ENCODE peak calls at places on chromosomes 12 and 14, in five cellular contexts. G is IMR-90, A is cardiac muscle cell, X is PC-3, U is prostate gland. N is an unnamed sample.

GRCh38 chr12:95417372-95417771 is 56.6 kb upstream of the METAP2 start:
- DNase-seq in U (no peak), X (no peak), G (peak; percentile 22), A (no peak), N (no peak)

GRCh38 chr12:115660211-115660805 is 617.2 kb downstream of the MED13L start:
- DNase-seq in G (no peak), X (peak; percentile 64), U (no peak), A (no peak), N (peak; percentile 66)

GRCh38 chr12:120625557-120626419 is 14.6 kb upstream of the CABP1 start:
- DNase-seq in G (no peak), X (no peak), A (no peak), U (no peak), N (peak; percentile 29)

GRCh38 chr12:84117190-84117589 is 795.4 kb downstream of the SLC6A15 start:
- DNase-seq in G (no peak), U (no peak), X (peak; percentile 30), A (no peak), N (no peak)

GRCh38 chr12:8995021-8995775 is 5.9 kb downstream of the KLRG1 start:
- DNase-seq in X (no peak), G (no peak), A (no peak), U (no peak), N (no peak)

GRCh38 chr14:24310666-24311604 is at the start of gene LTB4R:
- DNase-seq in X (no peak), U (peak; percentile 70), G (peak; percentile 73), A (no peak), N (peak; percentile 76)

GRCh38 chr12:96225003-96225855 is 31.1 kb downstream of the ELK3 start:
- DNase-seq in X (no peak), A (peak; percentile 20), U (no peak), G (no peak), N (no peak)

GRCh38 chr14:77206877-77207389 is 25.3 kb downstream of the TMEM63C start:
- DNase-seq in X (no peak), A (no peak), G (no peak), U (no peak), N (no peak)

GRCh38 chr14:95533822-95534221 is 1.0 kb upstream of the GLRX5 start:
- DNase-seq in U (no peak), X (no peak), G (no peak), A (no peak), N (no peak)

GRCh38 chr12:22088886-22089285 is 42.9 kb downstream of the CMAS start:
- DNase-seq in X (peak; percentile 82), A (no peak), G (no peak), U (no peak), N (no peak)

GRCh38 chr14:22319526-22320352 is 269.3 kb downstream of the DAD1 start:
- DNase-seq in X (peak; percentile 89), G (peak; percentile 61), A (peak; percentile 59), U (peak; percentile 63), N (peak; percentile 64)

GRCh38 chr14:73452341-73453191 is 5.8 kb downstream of the NUMB start:
- DNase-seq in U (no peak), X (peak; percentile 95), A (no peak), G (peak; percentile 97), N (no peak)

GRCh38 chr14:30657606-30658163 is 35.6 kb downstream of the SCFD1 start:
- DNase-seq in A (no peak), X (peak; percentile 35), G (peak; percentile 7), U (no peak), N (no peak)

GRCh38 chr12:51666696-51667095 is 75.7 kb downstream of the SCN8A start:
- DNase-seq in A (no peak), X (no peak), G (peak; percentile 6), U (no peak), N (no peak)

GRCh38 chr14:80491131-80491530 is 279.8 kb upstream of the DIO2 start:
- DNase-seq in A (no peak), U (no peak), X (no peak), G (peak; percentile 65), N (peak; percentile 48)

GRCh38 chr14:103522649-103523582 is at the start of gene CKB:
- DNase-seq in G (peak; percentile 45), A (peak; percentile 88), U (peak; percentile 75), X (peak; percentile 65), N (peak; percentile 74)

GRCh38 chr14:25274529-25274928 is 224.6 kb upstream of the STXBP6 start:
- DNase-seq in G (no peak), A (no peak), X (no peak), U (no peak), N (no peak)

GRCh38 chr12:123119808-123120207 is 31.1 kb downstream of the PITPNM2 start:
- DNase-seq in G (no peak), X (no peak), A (no peak), U (no peak), N (no peak)

GRCh38 chr12:123121670-123122069 is 29.2 kb downstream of the PITPNM2 start:
- DNase-seq in A (no peak), X (no peak), U (no peak), G (no peak), N (no peak)

GRCh38 chr12:123115409-123116111 is 35.3 kb downstream of the PITPNM2 start:
- DNase-seq in U (no peak), G (peak; percentile 97), X (peak; percentile 51), A (no peak), N (no peak)

GRCh38 chr12:123120452-123121166 is 30.3 kb downstream of the PITPNM2 start:
- DNase-seq in U (no peak), G (no peak), X (peak; percentile 40), A (no peak), N (no peak)

GRCh38 chr12:123118397-123118945 is 32.4 kb downstream of the PITPNM2 start:
- DNase-seq in A (no peak), X (no peak), G (peak; percentile 78), U (no peak), N (no peak)
- H3K27ac ChIP-seq in A (no peak overlapping the region), X (no peak overlapping the region), G (no peak overlapping the region), U (no peak overlapping the region), N (peak overlapping the region; percentile 26)

GRCh38 chr14:93998871-93999403 is 1.8 kb downstream of the CCDC197 start:
- DNase-seq in G (no peak), U (no peak), A (no peak), X (no peak), N (no peak)

GRCh38 chr14:93997933-93998870 is 1.1 kb downstream of the CCDC197 start:
- DNase-seq in A (no peak), G (no peak), X (no peak), U (no peak), N (peak; percentile 23)

GRCh38 chr14:94000986-94001385 is 3.9 kb downstream of the CCDC197 start:
- DNase-seq in G (no peak), U (no peak), A (no peak), X (no peak), N (no peak)

GRCh38 chr14:94000267-94000666 is 3.2 kb downstream of the CCDC197 start:
- DNase-seq in G (no peak), U (no peak), X (no peak), A (no peak), N (no peak)

GRCh38 chr14:93999573-93999972 is 2.5 kb downstream of the CCDC197 start:
- DNase-seq in U (no peak), A (no peak), G (no peak), X (no peak), N (no peak)
- TF ChIP-seq CTCF in U (no peak), A (no peak), G (no peak), X (no peak), N (no peak)

DNA sequence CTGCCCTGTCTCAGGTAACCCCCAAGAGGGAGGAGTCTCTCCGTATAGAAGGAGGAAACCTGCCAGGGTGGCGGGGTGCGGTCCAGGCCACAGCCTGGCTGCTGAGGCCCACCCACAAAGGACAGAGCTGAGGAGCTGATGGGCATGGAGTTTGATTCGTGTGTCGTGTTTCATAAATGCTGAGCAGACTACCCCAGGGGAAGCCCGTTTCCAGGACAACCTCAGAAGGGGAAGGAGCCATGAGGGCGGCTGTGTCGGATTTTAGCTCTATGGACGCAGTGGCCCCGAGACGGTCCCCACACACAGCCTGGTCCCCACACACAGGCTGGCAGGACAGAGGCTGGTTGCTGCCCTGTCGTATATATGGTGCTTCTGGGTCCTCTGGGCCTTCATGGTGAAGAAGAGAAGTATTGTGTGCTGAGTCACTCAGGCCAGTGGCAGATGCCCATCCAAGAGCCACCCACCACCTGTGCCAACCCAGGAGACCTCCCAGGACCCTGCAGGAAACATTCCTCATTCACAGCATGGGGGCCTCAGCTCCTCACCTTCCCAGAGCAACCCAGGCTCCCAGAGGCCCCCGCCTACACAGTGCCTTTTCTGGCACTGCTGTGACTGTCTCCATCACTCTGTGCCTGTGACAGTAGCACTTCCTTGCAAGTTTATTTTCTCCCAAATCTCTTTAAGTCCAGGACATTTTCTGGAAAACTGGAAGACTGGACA is 63.1 kb upstream of the RIN3 start:
- DNase-seq in X (no peak), G (no peak), A (no peak), U (no peak), N (no peak)
- H3K27ac ChIP-seq in X (no peak overlapping the region), G (no peak overlapping the region), A (no peak overlapping the region), U (no peak overlapping the region), N (no peak overlapping the region)

GRCh38 chr12:39375206-39375808 is 67.6 kb downstream of the KIF21A start:
- DNase-seq in A (no peak), G (no peak), X (no peak), U (no peak), N (no peak)
- TF ChIP-seq CTCF in A (no peak), G (no peak), X (peak; percentile 29), U (no peak), N (no peak)

GRCh38 chr12:108306506-108306905 is 32.6 kb downstream of the CMKLR1 start:
- DNase-seq in A (no peak), G (no peak), X (no peak), U (no peak), N (no peak)

GRCh38 chr12:108306014-108306501 is 33.1 kb downstream of the CMKLR1 start:
- DNase-seq in A (no peak), G (peak; percentile 15), X (peak; percentile 53), U (no peak), N (no peak)

GRCh38 chr12:108305520-108305919 is 33.6 kb downstream of the CMKLR1 start:
- DNase-seq in G (peak; percentile 71), A (peak; percentile 8), X (peak; percentile 43), U (peak; percentile 21), N (peak; percentile 45)

GRCh38 chr12:108308432-108308831 is 30.7 kb downstream of the CMKLR1 start:
- DNase-seq in U (no peak), A (no peak), G (no peak), X (no peak), N (no peak)

GRCh38 chr12:108307006-108307405 is 32.1 kb downstream of the CMKLR1 start:
- DNase-seq in A (no peak), U (no peak), X (no peak), G (peak; percentile 35), N (no peak)
- H3K27ac ChIP-seq in A (no peak overlapping the region), U (no peak overlapping the region), X (no peak overlapping the region), G (no peak overlapping the region), N (no peak overlapping the region)